ENCODE peak calls at places on chromosomes 13 and 19, in seven cellular contexts. Y is hepatocyte, T is astrocyte, E is fibroblast of lung, O is neural progenitor cell, V is GM23338, X is H9. A is an unnamed sample.

GRCh38 chr19:41427647-41428480 is 690 bp upstream of the B3GNT8 start:
- DNase-seq in Y (peak), X (peak), V (peak), E (no peak), O (peak), T (no peak), A (peak)

GRCh38 chr19:51147663-51148062 is 5.6 kb downstream of the SIGLEC7 start:
- DNase-seq in Y (no peak), O (no peak), T (no peak), E (no peak), X (no peak), V (no peak), A (peak)

GRCh38 chr19:29860492-29860891 is 48.7 kb downstream of the CCNE1 start:
- DNase-seq in V (peak), Y (no peak), O (peak), X (peak), T (no peak), E (no peak), A (peak)

GRCh38 chr19:10142701-10143375 is 23.1 kb upstream of the EIF3G start:
- DNase-seq in V (no peak), O (no peak), Y (no peak), X (no peak), E (no peak), T (no peak), A (no peak)

GRCh38 chr19:17529239-17530158 is 18.1 kb downstream of the PGLS start:
- DNase-seq in O (no peak), V (no peak), X (no peak), E (no peak), T (no peak), Y (no peak), A (no peak)

GRCh38 chr13:110920038-110920437 is 5.2 kb upstream of the ANKRD10 start:
- DNase-seq in X (no peak), T (no peak), V (no peak), E (no peak), Y (no peak), O (no peak), A (no peak)

GRCh38 chr19:41575998-41576397 is at the start of gene CEACAM21:
- DNase-seq in Y (no peak), X (no peak), E (no peak), V (no peak), T (no peak), O (no peak), A (peak)

GRCh38 chr19:628168-628567 is 5.2 kb downstream of the POLRMT start:
- DNase-seq in T (no peak), V (peak), X (peak), Y (no peak), E (no peak), O (peak), A (no peak)

GRCh38 chr19:27974082-27974513 is 1238.9 kb downstream of the UQCRFS1 start:
- DNase-seq in V (peak), O (peak), X (peak), T (peak), Y (peak), E (peak), A (peak)

GRCh38 chr19:3047307-3048189 is 14.7 kb downstream of the TLE5 start:
- DNase-seq in T (peak), Y (peak), O (peak), X (peak), V (peak), E (peak), A (no peak)

GRCh38 chr19:14031719-14032480 is at the start of gene IL27RA:
- DNase-seq in O (peak), E (peak), T (peak), Y (peak), V (peak), X (peak), A (peak)

GRCh38 chr13:100608906-100609305 is 20.3 kb upstream of the GGACT start:
- DNase-seq in X (no peak), T (peak), Y (peak), E (peak), V (no peak), O (no peak), A (no peak)

GRCh38 chr13:76882431-76882830 is 3.8 kb downstream of the KCTD12 start:
- DNase-seq in Y (no peak), X (no peak), O (no peak), V (no peak), E (peak), T (peak), A (no peak)

GRCh38 chr19:5313307-5313706 is 27.3 kb downstream of the PTPRS start:
- DNase-seq in T (no peak), X (no peak), Y (no peak), O (no peak), E (no peak), V (no peak), A (no peak)

GRCh38 chr13:76832258-76832988 is 53.8 kb downstream of the KCTD12 start:
- DNase-seq in X (no peak), Y (peak), V (no peak), E (no peak), O (no peak), T (no peak), A (no peak)

GRCh38 chr19:41753936-41754529 is 1.3 kb upstream of the CEACAM6 start:
- DNase-seq in Y (peak), X (peak), E (peak), T (no peak), V (peak), O (peak), A (peak)

GRCh38 chr19:32223595-32224370 is 121.6 kb upstream of the ZNF507 start:
- DNase-seq in X (no peak), T (no peak), E (no peak), O (peak), V (peak), Y (no peak), A (no peak)

GRCh38 chr13:39766464-39767167 is 111.2 kb downstream of the COG6 start:
- DNase-seq in V (no peak), E (no peak), Y (no peak), O (no peak), X (no peak), T (no peak), A (no peak)

GRCh38 chr19:38707512-38708114 is 36.7 kb downstream of the CAPN12 start:
- DNase-seq in Y (no peak), O (no peak), X (no peak), T (no peak), E (peak), V (no peak), A (no peak)

GRCh38 chr13:78971355-78971754 is 312.4 kb upstream of the OBI1 start:
- DNase-seq in Y (no peak), X (no peak), O (no peak), T (no peak), V (no peak), E (no peak), A (no peak)

GRCh38 chr19:41967056-41967783 is 8.1 kb upstream of the RABAC1 start:
- DNase-seq in T (no peak), X (no peak), V (no peak), O (no peak), Y (no peak), E (no peak), A (no peak)

GRCh38 chr19:3100747-3101730 is 6.9 kb downstream of the GNA11 start:
- DNase-seq in O (no peak), Y (no peak), X (no peak), V (no peak), E (no peak), T (no peak), A (no peak)

GRCh38 chr19:50794778-50795664 is 4.8 kb downstream of the ACP4 start:
- DNase-seq in X (no peak), O (no peak), V (peak), T (no peak), E (no peak), Y (no peak), A (peak)

GRCh38 chr19:9165256-9165655 is 13.5 kb upstream of the OR7D2 start:
- DNase-seq in V (no peak), T (no peak), E (no peak), Y (no peak), O (no peak), X (no peak), A (no peak)

GRCh38 chr19:46620716-46621115 is 4.2 kb downstream of the PTGIR start:
- DNase-seq in X (no peak), V (no peak), Y (no peak), E (peak), T (peak), O (no peak), A (no peak)

GRCh38 chr13:51252954-51253531 is 30.8 kb downstream of the FAM124A start:
- DNase-seq in V (no peak), Y (no peak), O (no peak), T (no peak), X (no peak), E (no peak), A (peak)

GRCh38 chr19:50322931-50323781 is 6.0 kb downstream of the KCNC3 start:
- DNase-seq in T (no peak), X (no peak), E (no peak), O (no peak), Y (no peak), V (no peak), A (no peak)

GRCh38 chr19:7636691-7637373 is at the start of gene STXBP2:
- DNase-seq in T (no peak), X (peak), V (peak), O (peak), E (no peak), Y (peak), A (peak)

GRCh38 chr13:78139765-78140164 is 221.1 kb upstream of the EDNRB start:
- DNase-seq in X (no peak), E (no peak), O (no peak), V (no peak), Y (no peak), T (no peak), A (no peak)

GRCh38 chr13:112124100-112124499 is 57.2 kb downstream of the SOX1 start:
- DNase-seq in T (no peak), V (no peak), O (no peak), Y (no peak), E (no peak), X (no peak), A (no peak)

GRCh38 chr19:16096281-16096855 is 15.3 kb upstream of the RAB8A start:
- DNase-seq in X (no peak), V (no peak), Y (no peak), T (no peak), E (no peak), O (no peak), A (no peak)

GRCh38 chr19:16100524-16100923 is 11.2 kb upstream of the RAB8A start:
- DNase-seq in O (no peak), X (no peak), T (no peak), Y (no peak), E (no peak), V (no peak), A (no peak)

GRCh38 chr19:16095071-16095571 is 16.6 kb upstream of the RAB8A start:
- DNase-seq in T (no peak), V (no peak), X (no peak), E (no peak), O (no peak), Y (no peak), A (no peak)

GRCh38 chr19:16098821-16099220 is 12.9 kb upstream of the RAB8A start:
- DNase-seq in V (no peak), O (no peak), Y (no peak), E (no peak), T (no peak), X (no peak), A (no peak)

GRCh38 chr19:16098416-16098768 is 13.3 kb upstream of the RAB8A start:
- DNase-seq in X (no peak), Y (no peak), V (no peak), O (no peak), E (no peak), T (no peak), A (no peak)
- H3K27ac ChIP-seq in X (no peak), Y (peak), V (no peak), O (no peak), E (no peak), T (no peak), A (no peak)

DNA sequence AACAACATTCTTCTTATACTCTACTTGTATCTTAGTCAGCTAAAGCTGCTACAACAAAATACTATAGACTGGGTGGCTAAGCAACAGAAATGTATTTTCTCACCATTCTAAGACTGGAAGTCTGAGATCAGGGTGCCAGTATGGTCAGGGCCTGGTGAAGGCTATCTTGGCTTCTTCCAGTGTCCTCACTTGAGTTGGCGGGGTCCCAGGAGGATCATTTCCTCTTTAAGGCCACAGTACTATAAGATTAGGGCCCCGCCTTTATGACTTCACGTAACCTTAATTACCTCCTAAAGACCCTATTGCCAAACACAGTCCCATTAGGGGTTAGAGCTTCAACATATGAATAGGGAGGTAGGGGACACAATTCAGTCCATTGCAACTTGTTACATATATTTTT is 30.7 kb upstream of the DOCK9 start:
- DNase-seq in V (no peak), O (no peak), T (no peak), Y (no peak), X (no peak), E (no peak), A (no peak)
- H2AFZ ChIP-seq in V (no peak), O (no peak), T (no peak), Y (no peak), X (no peak), E (no peak), A (no peak)

DNA sequence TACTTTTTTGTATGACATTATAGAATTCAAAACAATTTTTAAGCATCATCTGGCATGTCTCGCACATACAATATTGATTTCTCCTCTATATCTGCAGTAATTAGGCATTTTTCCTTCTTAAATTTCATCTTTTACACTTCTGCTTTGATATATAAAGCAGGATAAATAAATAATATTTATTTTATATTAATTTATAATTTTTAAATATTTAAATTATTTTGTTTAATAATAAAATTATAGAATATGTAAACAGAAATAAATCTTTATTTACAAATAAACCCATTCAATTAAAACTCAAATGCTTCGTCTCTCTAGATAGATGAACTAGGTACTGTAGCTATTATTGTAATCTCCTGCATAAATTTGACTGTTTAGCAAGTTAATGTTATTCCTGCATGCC is 473.5 kb upstream of the SLC10A2 start:
- DNase-seq in T (no peak), Y (no peak), V (no peak), E (no peak), X (no peak), O (no peak), A (no peak)
- H3K27ac ChIP-seq in T (no peak), Y (no peak), V (no peak), E (no peak), X (no peak), O (peak), A (no peak)

GRCh38 chr13:27355894-27356293 is 68.5 kb upstream of the GTF3A start:
- DNase-seq in X (peak), V (peak), E (no peak), T (no peak), O (peak), Y (no peak), A (no peak)
- H2AFZ ChIP-seq in X (no peak), V (peak), E (no peak), T (no peak), O (peak), Y (no peak), A (no peak)

GRCh38 chr13:70432276-70432805 is 324.1 kb upstream of the KLHL1 start:
- DNase-seq in Y (no peak), O (no peak), V (peak), X (no peak), T (no peak), E (no peak), A (no peak)
- H3K27ac ChIP-seq in Y (no peak), O (no peak), V (peak), X (no peak), T (no peak), E (no peak), A (no peak)

GRCh38 chr19:44845612-44846454 is at the start of gene NECTIN2:
- DNase-seq in V (peak), Y (peak), E (peak), T (peak), O (peak), X (peak), A (peak)
- H2AFZ ChIP-seq in V (peak), Y (peak), E (peak), T (peak), O (peak), X (peak), A (peak)

GRCh38 chr13:107581009-107581408 is 634.3 kb downstream of the LIG4 start:
- DNase-seq in T (no peak), X (no peak), Y (no peak), O (peak), E (no peak), V (peak), A (no peak)
- H3K27ac ChIP-seq in T (no peak), X (no peak), Y (no peak), O (no peak), E (no peak), V (no peak), A (no peak)

DNA sequence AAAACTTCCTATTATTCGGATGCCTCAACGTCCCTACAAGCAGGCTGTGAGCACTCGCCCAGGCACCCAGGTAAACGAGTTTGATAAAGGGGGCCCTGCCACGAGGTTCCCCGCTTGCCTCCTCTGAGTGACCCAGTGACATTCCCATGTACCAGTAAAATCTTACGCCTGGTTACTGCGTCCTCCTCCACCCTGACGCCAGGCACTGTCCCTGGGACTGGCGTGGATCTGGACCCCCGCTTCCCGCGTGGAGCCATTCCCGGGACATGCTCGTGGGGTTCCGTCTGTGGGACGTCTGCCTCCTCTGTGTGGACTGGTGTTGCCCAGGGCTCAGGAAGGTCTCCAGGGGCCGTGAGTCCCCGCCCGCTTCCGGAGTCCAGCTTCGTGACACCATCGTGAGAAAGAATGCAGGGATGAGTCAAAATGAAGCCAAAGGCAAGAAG is 407 bp upstream of the ZNF550 start:
- DNase-seq in Y (no peak), V (no peak), X (no peak), O (no peak), E (peak), T (peak), A (no peak)
- H2AFZ ChIP-seq in Y (peak), V (peak), X (no peak), O (peak), E (peak), T (peak), A (no peak)

DNA sequence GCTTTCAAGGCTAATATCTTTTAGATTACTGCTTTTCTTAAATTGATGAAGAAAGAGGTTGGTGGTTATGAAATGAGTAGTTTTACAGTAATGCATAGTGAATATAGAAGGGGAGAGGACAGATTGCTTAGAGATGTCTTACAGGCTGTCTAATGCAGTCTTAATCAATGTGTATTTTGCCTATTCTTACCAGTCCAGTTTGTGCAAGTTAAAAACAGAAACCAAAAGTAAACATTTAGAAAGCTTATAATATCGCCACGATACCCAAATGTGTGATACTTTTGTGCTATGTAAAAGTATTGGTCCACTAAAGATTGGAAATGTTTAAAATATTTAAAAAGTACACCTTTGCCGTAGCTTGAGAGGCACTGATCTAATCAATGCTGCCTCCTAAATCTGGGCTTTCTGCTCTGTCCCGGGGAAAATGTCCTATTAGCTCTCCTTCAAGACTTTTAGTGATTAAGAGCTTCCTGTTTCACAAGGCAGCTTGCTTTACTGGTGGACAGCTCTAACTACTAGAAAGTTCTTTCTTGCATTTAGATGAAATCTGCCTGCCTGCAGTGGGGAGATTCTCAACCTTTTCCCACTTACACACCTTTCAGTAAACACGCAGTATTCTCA is 64.7 kb downstream of the DNAJC15 start:
- DNase-seq in O (no peak), V (no peak), Y (no peak), X (no peak), E (no peak), T (no peak), A (no peak)
- H3K27ac ChIP-seq in O (no peak), V (no peak), Y (no peak), X (no peak), E (peak), T (no peak), A (no peak)

A was measured in Karpas-422.